ENCODE peak calls at places on chromosomes 1 and 21, in ten cellular contexts. One of them, this sample, is unnamed.

GRCh38 chr1:175792126-175792525 is 48.7 kb upstream of the TNR start:
- DNase-seq in CD8-positive, alpha-beta T cell: no peak
- DNase-seq in uterus: no peak
- DNase-seq in PC-9: no peak
- DNase-seq in breast epithelium: no peak
- DNase-seq in adipocyte: no peak
- DNase-seq in cardiac muscle cell: no peak
- DNase-seq in thoracic aorta: no peak
- DNase-seq in neuronal stem cell: no peak
- DNase-seq in CD8-positive, alpha-beta memory T cell: no peak
- DNase-seq in this sample: no peak

GRCh38 chr1:31376374-31377134 is 3.7 kb upstream of the FABP3 start:
- DNase-seq in CD8-positive, alpha-beta memory T cell: no peak
- DNase-seq in PC-9: no peak
- DNase-seq in thoracic aorta: no peak
- DNase-seq in CD8-positive, alpha-beta T cell: no peak
- DNase-seq in adipocyte: peak; percentile 87
- DNase-seq in cardiac muscle cell: no peak
- DNase-seq in uterus: no peak
- DNase-seq in breast epithelium: no peak
- DNase-seq in neuronal stem cell: peak; percentile 36
- DNase-seq in this sample: no peak

GRCh38 chr1:176051902-176052518 is 155.1 kb downstream of the COP1 start:
- DNase-seq in adipocyte: peak; percentile 17
- DNase-seq in breast epithelium: no peak
- DNase-seq in cardiac muscle cell: no peak
- DNase-seq in neuronal stem cell: no peak
- DNase-seq in PC-9: no peak
- DNase-seq in CD8-positive, alpha-beta T cell: no peak
- DNase-seq in thoracic aorta: no peak
- DNase-seq in uterus: no peak
- DNase-seq in CD8-positive, alpha-beta memory T cell: no peak
- DNase-seq in this sample: no peak

GRCh38 chr1:53683986-53684740 is 54.8 kb downstream of the GLIS1 start:
- DNase-seq in uterus: no peak
- DNase-seq in CD8-positive, alpha-beta T cell: no peak
- DNase-seq in adipocyte: peak; percentile 13
- DNase-seq in breast epithelium: no peak
- DNase-seq in thoracic aorta: no peak
- DNase-seq in neuronal stem cell: no peak
- DNase-seq in PC-9: no peak
- DNase-seq in CD8-positive, alpha-beta memory T cell: no peak
- DNase-seq in cardiac muscle cell: peak; percentile 41
- DNase-seq in this sample: no peak

GRCh38 chr1:25651036-25651640 is 34.5 kb downstream of the MAN1C1 start:
- DNase-seq in neuronal stem cell: no peak
- DNase-seq in adipocyte: no peak
- DNase-seq in thoracic aorta: no peak
- DNase-seq in CD8-positive, alpha-beta memory T cell: no peak
- DNase-seq in PC-9: no peak
- DNase-seq in breast epithelium: no peak
- DNase-seq in CD8-positive, alpha-beta T cell: no peak
- DNase-seq in uterus: peak; percentile 11
- DNase-seq in cardiac muscle cell: no peak
- DNase-seq in this sample: no peak

GRCh38 chr21:38505654-38506523 is 7.6 kb upstream of the ERG start:
- DNase-seq in neuronal stem cell: peak; percentile 58
- DNase-seq in uterus: no peak
- DNase-seq in adipocyte: peak; percentile 91
- DNase-seq in breast epithelium: no peak
- DNase-seq in thoracic aorta: no peak
- DNase-seq in CD8-positive, alpha-beta T cell: no peak
- DNase-seq in CD8-positive, alpha-beta memory T cell: no peak
- DNase-seq in cardiac muscle cell: peak; percentile 75
- DNase-seq in PC-9: peak; percentile 12
- DNase-seq in this sample: no peak

GRCh38 chr21:29287383-29287782 is 11.3 kb upstream of the BACH1 start:
- DNase-seq in PC-9: no peak
- DNase-seq in neuronal stem cell: no peak
- DNase-seq in breast epithelium: no peak
- DNase-seq in CD8-positive, alpha-beta T cell: no peak
- DNase-seq in CD8-positive, alpha-beta memory T cell: no peak
- DNase-seq in uterus: no peak
- DNase-seq in thoracic aorta: no peak
- DNase-seq in adipocyte: no peak
- DNase-seq in cardiac muscle cell: no peak
- DNase-seq in this sample: no peak

GRCh38 chr1:207670192-207670591 is 25.3 kb downstream of the CR1L start:
- DNase-seq in breast epithelium: no peak
- DNase-seq in cardiac muscle cell: no peak
- DNase-seq in CD8-positive, alpha-beta memory T cell: no peak
- DNase-seq in thoracic aorta: no peak
- DNase-seq in PC-9: no peak
- DNase-seq in uterus: no peak
- DNase-seq in CD8-positive, alpha-beta T cell: no peak
- DNase-seq in neuronal stem cell: no peak
- DNase-seq in adipocyte: no peak
- DNase-seq in this sample: no peak

GRCh38 chr1:203751051-203751450 is 13.9 kb upstream of the LAX1 start:
- DNase-seq in CD8-positive, alpha-beta T cell: no peak
- DNase-seq in PC-9: no peak
- DNase-seq in CD8-positive, alpha-beta memory T cell: no peak
- DNase-seq in cardiac muscle cell: no peak
- DNase-seq in breast epithelium: no peak
- DNase-seq in thoracic aorta: no peak
- DNase-seq in neuronal stem cell: no peak
- DNase-seq in uterus: no peak
- DNase-seq in adipocyte: peak; percentile 45
- DNase-seq in this sample: no peak

GRCh38 chr21:41583274-41583790 is 75.4 kb upstream of the TMPRSS2 start:
- DNase-seq in neuronal stem cell: no peak
- DNase-seq in CD8-positive, alpha-beta memory T cell: no peak
- DNase-seq in CD8-positive, alpha-beta T cell: no peak
- DNase-seq in thoracic aorta: no peak
- DNase-seq in adipocyte: no peak
- DNase-seq in breast epithelium: peak; percentile 63
- DNase-seq in PC-9: peak; percentile 77
- DNase-seq in cardiac muscle cell: no peak
- DNase-seq in uterus: no peak
- DNase-seq in this sample: no peak

GRCh38 chr1:212805767-212806166 is 14.1 kb downstream of the TATDN3 start:
- DNase-seq in thoracic aorta: no peak
- DNase-seq in adipocyte: no peak
- DNase-seq in CD8-positive, alpha-beta memory T cell: no peak
- DNase-seq in PC-9: no peak
- DNase-seq in neuronal stem cell: no peak
- DNase-seq in breast epithelium: no peak
- DNase-seq in uterus: no peak
- DNase-seq in CD8-positive, alpha-beta T cell: no peak
- DNase-seq in cardiac muscle cell: no peak
- DNase-seq in this sample: no peak

GRCh38 chr21:35303085-35303484 is 254.0 kb upstream of the RUNX1 start:
- DNase-seq in uterus: no peak
- DNase-seq in PC-9: no peak
- DNase-seq in neuronal stem cell: no peak
- DNase-seq in thoracic aorta: no peak
- DNase-seq in adipocyte: peak; percentile 79
- DNase-seq in CD8-positive, alpha-beta T cell: no peak
- DNase-seq in breast epithelium: no peak
- DNase-seq in CD8-positive, alpha-beta memory T cell: no peak
- DNase-seq in cardiac muscle cell: no peak
- DNase-seq in this sample: no peak

GRCh38 chr1:215076312-215076711 is 6.2 kb upstream of the KCNK2 start:
- DNase-seq in CD8-positive, alpha-beta memory T cell: no peak
- DNase-seq in breast epithelium: no peak
- DNase-seq in CD8-positive, alpha-beta T cell: no peak
- DNase-seq in neuronal stem cell: no peak
- DNase-seq in cardiac muscle cell: peak; percentile 23
- DNase-seq in uterus: no peak
- DNase-seq in thoracic aorta: no peak
- DNase-seq in PC-9: peak; percentile 29
- DNase-seq in adipocyte: peak; percentile 29
- DNase-seq in this sample: no peak

GRCh38 chr1:38451541-38451993 is 405.0 kb upstream of the POU3F1 start:
- DNase-seq in CD8-positive, alpha-beta T cell: no peak
- DNase-seq in PC-9: no peak
- DNase-seq in neuronal stem cell: no peak
- DNase-seq in adipocyte: peak; percentile 19
- DNase-seq in uterus: no peak
- DNase-seq in cardiac muscle cell: peak; percentile 18
- DNase-seq in breast epithelium: no peak
- DNase-seq in CD8-positive, alpha-beta memory T cell: no peak
- DNase-seq in thoracic aorta: no peak
- DNase-seq in this sample: no peak

GRCh38 chr1:25629836-25630235 is 13.2 kb downstream of the MAN1C1 start:
- DNase-seq in CD8-positive, alpha-beta memory T cell: no peak
- DNase-seq in CD8-positive, alpha-beta T cell: no peak
- DNase-seq in PC-9: no peak
- DNase-seq in neuronal stem cell: no peak
- DNase-seq in cardiac muscle cell: no peak
- DNase-seq in adipocyte: no peak
- DNase-seq in breast epithelium: no peak
- DNase-seq in thoracic aorta: no peak
- DNase-seq in uterus: no peak
- DNase-seq in this sample: no peak

DNA sequence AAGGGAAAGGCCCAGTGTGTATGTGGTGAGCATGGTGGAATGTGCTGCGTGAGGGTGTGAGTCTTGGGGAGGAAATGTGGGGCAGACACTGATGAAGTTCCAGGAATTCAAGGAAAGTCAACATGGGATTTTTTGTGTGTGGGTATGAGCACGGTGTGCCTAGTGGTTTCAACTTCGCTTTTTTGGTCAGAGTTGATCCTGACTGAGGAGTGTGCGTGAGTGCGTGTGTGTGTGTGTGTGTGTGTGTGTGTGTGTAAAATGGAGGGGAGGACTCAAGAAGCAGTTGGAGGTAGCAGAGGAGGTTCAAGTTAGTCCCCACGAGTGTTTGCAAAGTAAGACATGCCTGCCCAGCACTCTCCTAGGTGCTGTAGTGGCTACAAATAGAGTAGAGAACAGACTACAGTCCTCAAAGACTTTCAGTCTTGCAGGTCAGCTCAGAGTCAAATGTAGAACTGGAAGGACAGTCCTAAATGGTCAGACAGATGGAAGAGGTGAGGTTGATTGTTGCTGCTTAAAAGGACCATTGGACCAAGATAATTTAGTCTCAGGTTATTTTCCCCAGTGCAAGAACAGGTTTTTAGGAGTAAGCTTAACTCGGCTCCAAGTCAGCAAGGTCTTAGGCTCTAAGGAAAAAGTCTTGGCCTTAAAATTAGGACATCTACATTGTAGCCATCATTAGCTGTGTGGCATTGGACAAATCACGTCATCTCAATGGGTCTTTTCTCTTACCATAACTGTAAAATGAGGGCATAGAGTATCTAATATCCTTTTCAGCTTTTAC is 25.0 kb downstream of the SLAMF1 start:
- DNase-seq in adipocyte: no peak
- DNase-seq in thoracic aorta: no peak
- DNase-seq in CD8-positive, alpha-beta memory T cell: no peak
- DNase-seq in CD8-positive, alpha-beta T cell: no peak
- DNase-seq in uterus: no peak
- DNase-seq in PC-9: no peak
- DNase-seq in breast epithelium: no peak
- DNase-seq in cardiac muscle cell: no peak
- DNase-seq in neuronal stem cell: no peak
- DNase-seq in this sample: no peak
- H3K4me1 ChIP-seq in adipocyte: no peaks in the 10 kb centered on the region
- H3K4me1 ChIP-seq in thoracic aorta: no peaks in the 10 kb centered on the region
- H3K4me1 ChIP-seq in CD8-positive, alpha-beta memory T cell: peaks cover 67% of the 10 kb centered on the region
- H3K4me1 ChIP-seq in CD8-positive, alpha-beta T cell: peaks cover 32% of the 10 kb centered on the region
- H3K4me1 ChIP-seq in uterus: no peaks in the 10 kb centered on the region
- H3K4me1 ChIP-seq in PC-9: no peaks in the 10 kb centered on the region
- H3K4me1 ChIP-seq in breast epithelium: no peaks in the 10 kb centered on the region
- H3K4me1 ChIP-seq in cardiac muscle cell: no peaks in the 10 kb centered on the region
- H3K4me1 ChIP-seq in neuronal stem cell: no peaks in the 10 kb centered on the region
- H3K4me1 ChIP-seq in this sample: peaks cover 65% of the 10 kb centered on the region

DNA sequence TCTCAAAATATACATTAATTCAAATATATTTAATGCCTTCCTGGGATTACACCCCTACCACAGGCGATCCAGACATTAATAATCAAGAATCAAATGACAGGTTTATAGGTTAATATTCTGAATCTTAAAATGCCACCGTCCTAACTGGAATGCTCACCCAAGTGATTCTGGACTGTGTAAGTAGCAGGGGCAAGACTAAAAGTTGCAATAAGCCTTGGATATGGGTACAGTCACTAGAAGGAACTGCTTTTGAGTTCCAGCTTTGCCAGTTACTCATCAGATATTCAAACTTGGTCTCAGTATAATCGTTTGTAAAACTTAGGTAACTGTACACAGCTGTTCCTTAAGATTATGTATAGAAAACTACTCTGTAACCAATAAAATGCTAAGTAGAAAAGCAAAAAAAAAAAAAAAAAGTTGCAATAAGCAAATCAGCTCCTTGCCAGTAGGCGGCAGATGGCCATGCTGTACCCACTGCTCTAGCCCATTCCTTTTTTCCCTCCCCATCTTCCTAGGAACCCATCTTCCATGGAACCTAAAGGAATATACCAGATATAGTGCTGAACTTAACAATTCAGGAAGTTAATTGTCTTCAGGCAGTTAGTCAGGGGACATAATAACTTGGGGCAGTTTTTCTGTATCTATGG is 10.5 kb downstream of the RO60 start:
- DNase-seq in uterus: no peak
- DNase-seq in breast epithelium: no peak
- DNase-seq in thoracic aorta: no peak
- DNase-seq in neuronal stem cell: no peak
- DNase-seq in PC-9: no peak
- DNase-seq in CD8-positive, alpha-beta T cell: no peak
- DNase-seq in CD8-positive, alpha-beta memory T cell: no peak
- DNase-seq in cardiac muscle cell: no peak
- DNase-seq in adipocyte: peak; percentile 11
- DNase-seq in this sample: peak; percentile 11
- H3K4me1 ChIP-seq in uterus: no peaks in the 10 kb centered on the region
- H3K4me1 ChIP-seq in breast epithelium: no peaks in the 10 kb centered on the region
- H3K4me1 ChIP-seq in thoracic aorta: no peaks in the 10 kb centered on the region
- H3K4me1 ChIP-seq in neuronal stem cell: peaks cover 3% of the 10 kb centered on the region
- H3K4me1 ChIP-seq in PC-9: no peaks in the 10 kb centered on the region
- H3K4me1 ChIP-seq in CD8-positive, alpha-beta T cell: peaks cover 15% of the 10 kb centered on the region
- H3K4me1 ChIP-seq in CD8-positive, alpha-beta memory T cell: peaks cover 28% of the 10 kb centered on the region
- H3K4me1 ChIP-seq in cardiac muscle cell: peaks cover 3% of the 10 kb centered on the region
- H3K4me1 ChIP-seq in adipocyte: no peaks in the 10 kb centered on the region
- H3K4me1 ChIP-seq in this sample: peaks cover 22% of the 10 kb centered on the region

GRCh38 chr1:151512801-151513625 is 1.8 kb downstream of the CGN start:
- DNase-seq in CD8-positive, alpha-beta memory T cell: no peak
- DNase-seq in breast epithelium: peak; percentile 86
- DNase-seq in CD8-positive, alpha-beta T cell: no peak
- DNase-seq in neuronal stem cell: no peak
- DNase-seq in PC-9: peak; percentile 89
- DNase-seq in cardiac muscle cell: no peak
- DNase-seq in uterus: no peak
- DNase-seq in thoracic aorta: no peak
- DNase-seq in adipocyte: no peak
- DNase-seq in this sample: no peak
- H3K4me1 ChIP-seq in CD8-positive, alpha-beta memory T cell: peaks cover 21% of the 10 kb centered on the region
- H3K4me1 ChIP-seq in breast epithelium: no peaks in the 10 kb centered on the region
- H3K4me1 ChIP-seq in CD8-positive, alpha-beta T cell: peaks cover 21% of the 10 kb centered on the region
- H3K4me1 ChIP-seq in neuronal stem cell: peaks cover 22% of the 10 kb centered on the region
- H3K4me1 ChIP-seq in PC-9: peaks cover 69% of the 10 kb centered on the region
- H3K4me1 ChIP-seq in cardiac muscle cell: peaks cover 13% of the 10 kb centered on the region
- H3K4me1 ChIP-seq in uterus: no peaks in the 10 kb centered on the region
- H3K4me1 ChIP-seq in thoracic aorta: peaks cover 24% of the 10 kb centered on the region
- H3K4me1 ChIP-seq in adipocyte: peaks cover 7% of the 10 kb centered on the region
- H3K4me1 ChIP-seq in this sample: peaks cover 35% of the 10 kb centered on the region

GRCh38 chr1:149846600-149847466 is 52.5 kb upstream of the BOLA1 start:
- DNase-seq in uterus: no peak
- DNase-seq in thoracic aorta: no peak
- DNase-seq in neuronal stem cell: no peak
- DNase-seq in adipocyte: no peak
- DNase-seq in CD8-positive, alpha-beta T cell: no peak
- DNase-seq in cardiac muscle cell: no peak
- DNase-seq in PC-9: no peak
- DNase-seq in breast epithelium: no peak
- DNase-seq in CD8-positive, alpha-beta memory T cell: no peak
- DNase-seq in this sample: no peak
- H3K4me1 ChIP-seq in uterus: no peaks in the 10 kb centered on the region
- H3K4me1 ChIP-seq in thoracic aorta: peaks cover 55% of the 10 kb centered on the region
- H3K4me1 ChIP-seq in neuronal stem cell: peaks cover 21% of the 10 kb centered on the region
- H3K4me1 ChIP-seq in adipocyte: peaks cover 32% of the 10 kb centered on the region
- H3K4me1 ChIP-seq in CD8-positive, alpha-beta T cell: peaks cover 50% of the 10 kb centered on the region
- H3K4me1 ChIP-seq in cardiac muscle cell: peaks cover 44% of the 10 kb centered on the region
- H3K4me1 ChIP-seq in PC-9: peaks cover 54% of the 10 kb centered on the region
- H3K4me1 ChIP-seq in breast epithelium: peaks cover 11% of the 10 kb centered on the region
- H3K4me1 ChIP-seq in CD8-positive, alpha-beta memory T cell: peaks cover 51% of the 10 kb centered on the region
- H3K4me1 ChIP-seq in this sample: peaks cover 61% of the 10 kb centered on the region

This sample was measured in CD4-positive, CD25-positive, alpha-beta regulatory T cell.